ENCODE peak calls at places on chromosome X, in four cellular contexts. O is hepatocyte, I is uterus, B is GM06990. W is an unnamed sample. For H3K36me3, the result is how much of the 10 kb centered on the place peaks cover.

GRCh38 chrX:140034916-140035315 is 69.6 kb upstream of the CXorf66 start:
- DNase-seq in O (no peak), I (no peak), B (no peak), W (no peak)

GRCh38 chrX:45903781-45904201 is 641.4 kb downstream of the ZNF674 start:
- DNase-seq in O (no peak), I (no peak), B (no peak), W (no peak)

GRCh38 chrX:1749499-1749898 is 134.6 kb downstream of the ASMT start:
- DNase-seq in O (no peak), I (no peak), B (no peak), W (no peak)

GRCh38 chrX:45668686-45669443 is 468.2 kb upstream of the DIPK2B start:
- DNase-seq in O (no peak), I (no peak), B (no peak), W (no peak)

GRCh38 chrX:17405225-17405969 is 30.4 kb downstream of the NHS start:
- DNase-seq in O (peak), I (no peak), B (no peak), W (no peak)

GRCh38 chrX:131762802-131763234 is 218.9 kb downstream of the OR13H1 start:
- DNase-seq in O (no peak), I (peak), B (peak), W (peak)

GRCh38 chrX:102712216-102712966 is at the start of gene GPRASP2:
- DNase-seq in O (peak), I (peak), B (no peak), W (peak)

GRCh38 chrX:130594453-130594916 is 192.7 kb downstream of the RBMX2 start:
- DNase-seq in O (peak), I (no peak), B (no peak), W (no peak)

GRCh38 chrX:19836337-19836736 is 51.1 kb downstream of the SH3KBP1 start:
- DNase-seq in O (no peak), I (no peak), B (no peak), W (no peak)

GRCh38 chrX:108584617-108585211 is 145.1 kb downstream of the COL4A5 start:
- DNase-seq in O (peak), I (no peak), B (peak), W (no peak)

GRCh38 chrX:150844016-150844415 is 54.5 kb downstream of the CD99L2 start:
- DNase-seq in O (no peak), I (no peak), B (no peak), W (no peak)

GRCh38 chrX:7706032-7706431 is 136.9 kb upstream of the VCX start:
- DNase-seq in O (no peak), I (no peak), B (no peak), W (no peak)

GRCh38 chrX:129831486-129831885 is 12.2 kb downstream of the ZDHHC9 start:
- DNase-seq in O (no peak), I (no peak), B (no peak), W (peak)

GRCh38 chrX:100928660-100929613 is at the start of gene XKRX:
- DNase-seq in O (peak), I (peak), B (peak), W (peak)

GRCh38 chrX:76126851-76127250 is 46.0 kb upstream of the PBDC1 start:
- DNase-seq in O (no peak), I (no peak), B (no peak), W (no peak)

GRCh38 chrX:30570505-30570904 is 7.1 kb downstream of the TASL start:
- DNase-seq in O (peak), I (no peak), B (no peak), W (no peak)

GRCh38 chrX:78075787-78076389 is 28.2 kb upstream of the PGK1 start:
- DNase-seq in O (no peak), I (no peak), B (no peak), W (no peak)

GRCh38 chrX:15343075-15343476 is 7.8 kb upstream of the PIGA start:
- DNase-seq in O (peak), I (no peak), B (no peak), W (no peak)

GRCh38 chrX:39677987-39678840 is 419.5 kb downstream of the BCOR start:
- DNase-seq in O (no peak), I (no peak), B (no peak), W (no peak)

GRCh38 chrX:7889680-7890079 is 37.5 kb downstream of the PNPLA4 start:
- DNase-seq in O (no peak), I (no peak), B (no peak), W (no peak)

GRCh38 chrX:94655180-94655579 is 981.2 kb downstream of the FAM133A start:
- DNase-seq in O (no peak), I (no peak), B (no peak), W (no peak)

GRCh38 chrX:418927-419729 is 32.4 kb upstream of the PPP2R3B start:
- DNase-seq in O (no peak), I (no peak), B (no peak), W (no peak)

GRCh38 chrX:10884246-10884645 is 226.9 kb upstream of the HCCS start:
- DNase-seq in O (no peak), I (no peak), B (no peak), W (no peak)

GRCh38 chrX:4547218-4547836 is 833.9 kb upstream of the PRKX start:
- DNase-seq in O (peak), I (peak), B (peak), W (peak)

GRCh38 chrX:3326721-3327120 is 19.7 kb downstream of the MXRA5 start:
- DNase-seq in O (no peak), I (no peak), B (no peak), W (no peak)

GRCh38 chrX:19344207-19344534 is 444 bp downstream of the PDHA1 start:
- DNase-seq in O (no peak), I (no peak), B (no peak), W (no peak)

GRCh38 chrX:106035064-106035463 is 3.5 kb downstream of the SERPINA7 start:
- DNase-seq in O (no peak), I (no peak), B (no peak), W (no peak)

GRCh38 chrX:58025979-58026378 is 115.7 kb upstream of the ZXDA start:
- DNase-seq in O (no peak), I (no peak), B (no peak), W (peak)

GRCh38 chrX:150565551-150565950 is 2.9 kb upstream of the MTM1 start:
- DNase-seq in O (no peak), I (no peak), B (no peak), W (no peak)

GRCh38 chrX:123348468-123348867 is 164.4 kb downstream of the GRIA3 start:
- DNase-seq in O (no peak), I (no peak), B (no peak), W (no peak)

GRCh38 chrX:133645251-133645650 is 230.0 kb upstream of the GPC4 start:
- DNase-seq in O (no peak), I (no peak), B (no peak), W (no peak)

GRCh38 chrX:5957506-5957905 is 271.2 kb downstream of the NLGN4X start:
- DNase-seq in O (no peak), I (no peak), B (no peak), W (no peak)

GRCh38 chrX:106014119-106014775 is 24.3 kb downstream of the SERPINA7 start:
- DNase-seq in O (no peak), I (no peak), B (no peak), W (no peak)

GRCh38 chrX:146581981-146582712 is 227.4 kb upstream of the CXorf51B start:
- DNase-seq in O (no peak), I (no peak), B (no peak), W (no peak)

DNA sequence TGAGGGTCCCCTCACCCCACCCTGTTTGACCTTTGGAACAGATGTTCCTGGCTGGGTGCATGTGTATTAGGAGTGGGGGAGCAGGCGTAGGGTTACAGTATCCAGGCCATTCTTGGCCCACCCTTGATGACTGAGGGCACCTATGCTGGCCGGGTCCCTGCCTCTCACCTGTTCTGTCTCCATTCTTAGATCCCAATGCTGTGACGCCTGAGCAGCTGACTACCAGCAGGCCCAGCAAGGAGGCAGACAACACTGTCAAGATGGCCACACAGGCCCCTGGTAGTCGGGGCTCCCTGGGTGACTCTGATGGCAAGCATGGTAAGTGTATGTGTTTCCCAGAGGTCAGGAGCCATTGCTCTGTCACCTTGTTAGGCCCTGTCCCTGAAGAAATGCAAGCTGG is 10.9 kb downstream of the EFNB1 start:
- DNase-seq in O (no peak), I (no peak), B (no peak), W (no peak)
- H3K36me3 ChIP-seq in O (under half), I (under half), B (under half), W (under half)

GRCh38 chrX:47563801-47564315 is 2.9 kb downstream of the ARAF start:
- DNase-seq in O (no peak), I (no peak), B (no peak), W (no peak)
- H3K36me3 ChIP-seq in O (under half), I (under half), B (under half), W (under half)

DNA sequence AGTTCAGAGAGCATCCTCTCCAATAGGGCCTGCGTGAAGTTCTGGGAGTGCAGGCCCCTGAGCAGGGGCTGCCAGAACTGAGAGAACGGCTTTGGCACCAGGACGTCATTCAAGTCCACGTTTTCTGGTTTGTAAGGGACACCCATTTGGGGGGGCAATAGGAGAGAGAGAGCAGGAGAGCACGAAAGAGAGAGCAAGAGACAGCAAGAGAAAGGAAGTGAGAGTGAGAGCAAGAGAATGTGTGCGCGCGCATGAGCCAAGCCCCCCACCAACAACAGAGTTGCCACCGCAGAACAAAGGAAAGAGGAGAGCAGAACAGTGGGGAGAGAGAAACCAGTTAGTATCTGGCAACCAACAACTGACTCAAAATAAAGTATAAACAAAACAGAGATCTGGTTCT is 10.4 kb downstream of the LAS1L start:
- DNase-seq in O (no peak), I (no peak), B (no peak), W (no peak)
- H3K36me3 ChIP-seq in O (under half), I (under half), B (under half), W (under half)

GRCh38 chrX:41192880-41193279 is 107.6 kb downstream of the USP9X start:
- DNase-seq in O (no peak), I (no peak), B (no peak), W (no peak)
- H3K36me3 ChIP-seq in O (under half), I (under half), B (under half), W (under half)

GRCh38 chrX:154012336-154012991 is 7.2 kb downstream of the IRAK1 start:
- DNase-seq in O (no peak), I (no peak), B (no peak), W (no peak)
- H3K36me3 ChIP-seq in O (under half), I (under half), B (under half), W (under half)

GRCh38 chrX:152847281-152847680 is 16.4 kb downstream of the NSDHL start:
- DNase-seq in O (no peak), I (no peak), B (no peak), W (no peak)
- H3K36me3 ChIP-seq in O (under half), I (under half), B (under half), W (under half)

GRCh38 chrX:9707306-9708015 is 58.2 kb downstream of the GPR143 start:
- DNase-seq in O (no peak), I (no peak), B (no peak), W (no peak)

GRCh38 chrX:9708086-9708485 is 57.6 kb downstream of the GPR143 start:
- DNase-seq in O (no peak), I (no peak), B (no peak), W (no peak)

GRCh38 chrX:9710332-9710731 is 55.3 kb downstream of the GPR143 start:
- DNase-seq in O (no peak), I (no peak), B (no peak), W (no peak)

GRCh38 chrX:9706426-9706825 is 59.2 kb downstream of the GPR143 start:
- DNase-seq in O (no peak), I (no peak), B (no peak), W (no peak)

DNA sequence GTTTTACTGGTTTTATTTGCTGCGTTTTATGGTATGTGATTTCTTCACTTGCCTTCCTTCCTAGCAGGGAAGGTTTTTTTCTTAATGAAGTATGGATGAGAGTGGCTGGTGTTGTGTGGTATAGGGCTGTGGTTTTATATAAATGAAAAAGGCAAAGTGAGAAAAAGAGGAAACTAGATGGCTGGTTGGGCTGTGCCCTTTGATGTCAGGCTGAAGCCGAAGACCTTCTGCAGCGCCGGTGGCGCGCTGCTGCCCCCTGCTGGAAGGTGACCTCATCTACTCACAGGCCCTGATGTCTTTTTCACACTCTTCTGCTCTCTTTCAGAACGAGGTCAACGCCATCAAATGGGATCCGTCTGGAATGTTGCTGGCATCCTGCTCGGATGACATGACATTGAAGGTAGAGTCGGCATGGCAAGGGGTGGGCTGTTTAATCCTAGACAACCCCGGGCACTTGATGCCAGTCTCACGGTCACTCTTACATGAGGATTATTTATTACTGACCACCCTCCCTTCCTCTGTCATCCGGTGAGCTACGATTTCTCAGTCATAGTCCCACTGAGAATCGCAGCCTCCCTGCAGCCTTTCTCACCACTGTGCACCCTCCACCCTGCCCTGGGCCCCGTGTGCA is 56.6 kb downstream of the GPR143 start:
- DNase-seq in O (peak), I (peak), B (peak), W (peak)
- H3K36me3 ChIP-seq in O (under half), I (under half), B (under half), W (under half)

GRCh38 chrX:25742334-25742733 is 395.8 kb upstream of the MAGEB18 start:
- DNase-seq in O (no peak), I (no peak), B (no peak), W (no peak)
- H3K36me3 ChIP-seq in O (under half), I (under half), B (under half), W (under half)

W was measured in transverse colon.